ENCODE peak calls at places on chromosomes 16 and 17, in six cellular contexts. G is coronary artery, C is hepatocyte, T is A549, M is uterus, O is tibial artery. J is an unnamed sample.

GRCh38 chr17:48637323-48638260 is 11.4 kb upstream of the HOXB9 start:
- DNase-seq in T (peak), C (no peak), O (no peak), G (no peak), M (no peak), J (peak)

GRCh38 chr17:7982666-7983065 is 19.7 kb upstream of the GUCY2D start:
- DNase-seq in O (no peak), G (no peak), C (no peak), T (no peak), M (no peak), J (peak)

GRCh38 chr17:7380855-7381683 is at the start of gene TNK1:
- DNase-seq in T (no peak), M (peak), G (no peak), C (peak), O (no peak), J (peak)

GRCh38 chr16:49834496-49835009 is 21.4 kb downstream of the ZNF423 start:
- DNase-seq in C (peak), G (peak), T (no peak), M (peak), O (peak), J (no peak)

GRCh38 chr16:47777191-47777590 is 316.1 kb downstream of the PHKB start:
- DNase-seq in O (no peak), M (no peak), C (no peak), T (no peak), G (no peak), J (peak)

GRCh38 chr16:68009157-68009735 is 6.5 kb downstream of the DPEP2NB start:
- DNase-seq in O (no peak), M (no peak), C (no peak), G (no peak), T (no peak), J (no peak)

GRCh38 chr16:14562691-14563491 is 67.2 kb downstream of the PARN start:
- DNase-seq in M (no peak), G (no peak), O (no peak), C (peak), T (peak), J (peak)

GRCh38 chr16:48497932-48498760 is 111.8 kb downstream of the N4BP1 start:
- DNase-seq in T (no peak), G (no peak), M (peak), C (no peak), O (no peak), J (peak)

GRCh38 chr16:23597003-23597756 is 1.1 kb upstream of the NDUFAB1 start:
- DNase-seq in M (no peak), C (peak), T (peak), O (no peak), G (no peak), J (peak)

GRCh38 chr17:1764274-1764673 is 2.4 kb downstream of the SERPINF1 start:
- DNase-seq in O (peak), T (no peak), C (peak), M (peak), G (peak), J (peak)

GRCh38 chr17:79340771-79341528 is 266.3 kb downstream of the ENGASE start:
- DNase-seq in C (no peak), M (no peak), G (no peak), T (no peak), O (no peak), J (no peak)

GRCh38 chr17:36869856-36870617 is 67.2 kb upstream of the LHX1 start:
- DNase-seq in G (no peak), T (peak), C (no peak), M (no peak), O (no peak), J (peak)

GRCh38 chr17:64441772-64442549 is 7.0 kb upstream of the MILR1 start:
- DNase-seq in G (no peak), T (no peak), M (no peak), C (no peak), O (peak), J (peak)

GRCh38 chr17:49486012-49486641 is 9.0 kb upstream of the NGFR start:
- DNase-seq in G (no peak), M (peak), O (no peak), T (no peak), C (peak), J (no peak)

GRCh38 chr17:47836601-47837000 is 4.5 kb downstream of the SCRN2 start:
- DNase-seq in C (no peak), O (no peak), G (no peak), M (no peak), T (no peak), J (no peak)

GRCh38 chr17:37671028-37671812 is 28.0 kb upstream of the DDX52 start:
- DNase-seq in T (no peak), O (no peak), C (peak), M (no peak), G (no peak), J (peak)

GRCh38 chr17:7830616-7831015 is 3.4 kb upstream of the KDM6B start:
- DNase-seq in G (peak), T (no peak), O (peak), M (no peak), C (peak), J (no peak)

GRCh38 chr16:27974896-27975540 is 88.5 kb downstream of the GSG1L start:
- DNase-seq in M (no peak), C (no peak), O (no peak), G (peak), T (no peak), J (no peak)

GRCh38 chr16:61887903-61888302 is 148.3 kb downstream of the CDH8 start:
- DNase-seq in T (peak), G (no peak), C (peak), M (no peak), O (no peak), J (peak)

GRCh38 chr17:42891539-42892152 is 9.0 kb upstream of the G6PC1 start:
- DNase-seq in G (peak), C (peak), O (peak), T (no peak), M (peak), J (no peak)

GRCh38 chr17:44083250-44083849 is 12.8 kb downstream of the G6PC3 start:
- DNase-seq in T (peak), M (no peak), C (no peak), O (no peak), G (no peak), J (peak)

GRCh38 chr17:20043034-20043433 is 33.9 kb downstream of the SPECC1 start:
- DNase-seq in T (no peak), O (no peak), M (no peak), G (no peak), C (no peak), J (no peak)

GRCh38 chr17:61352408-61352770 is 47.3 kb upstream of the TBX2 start:
- DNase-seq in G (no peak), O (no peak), T (no peak), C (no peak), M (no peak), J (no peak)

GRCh38 chr17:8939496-8940334 is 25.8 kb downstream of the PIK3R5 start:
- DNase-seq in C (no peak), G (no peak), M (no peak), O (no peak), T (no peak), J (no peak)

GRCh38 chr17:28046034-28046825 is 3.8 kb downstream of the NLK start:
- DNase-seq in C (no peak), O (no peak), M (no peak), T (no peak), G (no peak), J (no peak)

GRCh38 chr16:963913-964695 is 6.7 kb downstream of the LMF1 start:
- DNase-seq in M (no peak), C (no peak), O (no peak), T (no peak), G (no peak), J (no peak)

GRCh38 chr16:65967376-65967775 is 399.1 kb upstream of the CDH5 start:
- DNase-seq in M (no peak), C (no peak), T (no peak), O (no peak), G (no peak), J (no peak)

GRCh38 chr16:67068212-67068753 is 39.3 kb downstream of the CBFB start:
- DNase-seq in G (no peak), M (no peak), O (no peak), C (no peak), T (peak), J (peak)

GRCh38 chr17:61407211-61407911 is 7.7 kb downstream of the TBX2 start:
- DNase-seq in G (peak), M (no peak), O (peak), T (no peak), C (no peak), J (no peak)

GRCh38 chr17:49516190-49516589 is 21.1 kb downstream of the NGFR start:
- DNase-seq in T (no peak), G (no peak), O (peak), M (peak), C (no peak), J (no peak)

GRCh38 chr16:50603206-50604064 is 55.2 kb downstream of the NKD1 start:
- DNase-seq in M (peak), T (no peak), G (peak), O (peak), C (peak), J (peak)

GRCh38 chr16:49586466-49586865 is 212.9 kb downstream of the C16orf78 start:
- DNase-seq in G (no peak), O (peak), C (no peak), M (no peak), T (no peak), J (no peak)

GRCh38 chr17:56436142-56436541 is 157.4 kb upstream of the NOG start:
- DNase-seq in C (no peak), G (no peak), M (no peak), O (no peak), T (no peak), J (no peak)

GRCh38 chr16:35626051-35626450 is 2166.6 kb downstream of the TP53TG3F start:
- DNase-seq in G (no peak), M (no peak), O (no peak), C (no peak), T (no peak), J (no peak)

GRCh38 chr17:82241183-82241925 is 12.5 kb downstream of the SLC16A3 start:
- DNase-seq in O (peak), M (peak), T (peak), G (peak), C (no peak), J (peak)

GRCh38 chr17:65588194-65588808 is 26.9 kb upstream of the AXIN2 start:
- DNase-seq in G (no peak), M (no peak), O (no peak), C (peak), T (peak), J (no peak)

GRCh38 chr16:89455692-89456091 is 34.7 kb downstream of the ANKRD11 start:
- DNase-seq in G (no peak), T (no peak), M (no peak), C (no peak), O (no peak), J (no peak)

GRCh38 chr16:89452241-89452640 is 38.1 kb downstream of the ANKRD11 start:
- DNase-seq in M (no peak), T (no peak), G (no peak), O (no peak), C (no peak), J (no peak)

GRCh38 chr16:89452925-89453324 is 37.4 kb downstream of the ANKRD11 start:
- DNase-seq in C (no peak), G (no peak), O (no peak), M (no peak), T (no peak), J (no peak)

GRCh38 chr16:89455178-89455577 is 35.2 kb downstream of the ANKRD11 start:
- DNase-seq in O (no peak), C (no peak), T (no peak), M (no peak), G (no peak), J (no peak)

GRCh38 chr16:89453662-89454321 is 36.6 kb downstream of the ANKRD11 start:
- DNase-seq in M (no peak), C (no peak), G (no peak), O (no peak), T (peak), J (peak)
- TF ChIP-seq CTCF in M (no peak), C (peak), G (no peak), O (no peak), T (no peak), J (peak)

GRCh38 chr17:17782425-17783120 is 54.2 kb downstream of the SREBF1 start:
- DNase-seq in T (no peak), C (peak), G (no peak), O (no peak), M (peak), J (no peak)
- H3K4me3 ChIP-seq in T (peak), C (peak), G (peak), O (peak), M (peak), J (peak)

DNA sequence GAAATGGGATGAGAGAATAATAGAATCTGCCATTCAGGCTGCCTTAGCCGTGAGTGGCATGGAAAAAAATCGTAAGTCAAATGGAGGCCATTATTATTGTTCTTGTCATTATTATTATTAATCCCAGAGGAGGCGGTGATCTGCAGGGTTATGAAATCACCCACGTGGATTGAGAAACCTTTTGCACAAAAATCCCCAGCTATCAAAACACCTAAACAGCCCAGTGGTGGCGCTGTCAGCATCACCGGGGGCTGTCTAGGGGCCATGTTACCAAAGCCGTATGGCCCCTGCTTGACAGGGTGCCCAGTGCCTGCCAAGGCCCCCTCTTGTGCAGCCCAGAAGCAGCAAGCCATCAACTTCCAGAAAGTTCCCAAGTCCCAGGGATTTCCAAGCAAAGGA is 25.2 kb downstream of the CNGB1 start:
- DNase-seq in O (no peak), M (no peak), G (no peak), C (no peak), T (no peak), J (peak)
- TF ChIP-seq CTCF in O (no peak), M (no peak), G (no peak), C (no peak), T (no peak), J (peak)

DNA sequence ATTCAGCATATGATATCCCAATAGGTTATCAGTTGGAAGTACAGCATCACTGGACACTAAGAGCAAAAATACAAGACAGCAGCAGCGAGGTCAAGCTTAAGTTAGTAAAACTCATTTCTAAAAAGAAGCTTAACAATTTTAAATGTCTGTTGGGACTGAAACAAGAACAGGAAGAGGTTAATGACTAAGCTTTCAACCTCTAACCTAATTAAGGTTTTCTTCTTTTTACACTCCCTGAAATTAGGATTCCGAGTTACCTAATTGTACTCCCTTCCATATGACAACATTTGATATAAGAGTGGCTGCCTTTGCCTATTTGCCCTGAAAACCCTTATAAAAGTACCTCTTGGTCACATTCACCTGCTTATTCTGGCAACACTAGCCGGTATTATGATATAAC is 34.3 kb downstream of the CPSF4L start:
- DNase-seq in M (no peak), T (no peak), O (no peak), C (no peak), G (no peak), J (no peak)
- H3K4me3 ChIP-seq in M (no peak), T (no peak), O (no peak), C (no peak), G (no peak), J (no peak)

GRCh38 chr16:10312023-10312422 is 73.8 kb upstream of the ATF7IP2 start:
- DNase-seq in O (no peak), G (no peak), T (no peak), M (no peak), C (no peak), J (no peak)

GRCh38 chr16:10317425-10318001 is 68.3 kb upstream of the ATF7IP2 start:
- DNase-seq in G (no peak), M (no peak), O (no peak), C (no peak), T (no peak), J (no peak)

GRCh38 chr16:10312784-10313724 is 72.8 kb upstream of the ATF7IP2 start:
- DNase-seq in T (no peak), C (no peak), M (no peak), G (no peak), O (no peak), J (no peak)

GRCh38 chr16:10314317-10314716 is 71.5 kb upstream of the ATF7IP2 start:
- DNase-seq in O (no peak), T (no peak), G (no peak), C (no peak), M (no peak), J (no peak)

DNA sequence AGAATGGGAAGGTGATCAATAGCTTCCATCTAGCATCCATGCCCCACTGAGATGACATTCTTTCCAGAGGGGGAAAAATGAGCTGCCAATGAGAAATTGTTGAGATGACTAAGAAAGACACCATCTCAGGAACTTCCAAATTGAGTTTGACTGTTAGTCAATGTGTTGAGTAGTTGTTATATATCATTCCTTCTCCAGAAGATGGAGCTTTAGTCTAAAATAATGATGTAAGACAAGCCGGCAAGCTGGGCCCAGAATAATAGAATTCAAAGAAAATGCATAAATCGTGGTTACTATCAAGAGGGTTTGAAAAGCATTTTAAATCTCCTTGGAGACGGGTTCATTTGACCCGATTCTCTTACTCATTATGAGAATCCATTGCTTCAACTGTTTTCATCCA is 71.0 kb upstream of the ATF7IP2 start:
- DNase-seq in T (no peak), C (no peak), O (no peak), M (no peak), G (no peak), J (peak)
- TF ChIP-seq CTCF in T (peak), C (peak), O (no peak), M (no peak), G (no peak), J (peak)

DNA sequence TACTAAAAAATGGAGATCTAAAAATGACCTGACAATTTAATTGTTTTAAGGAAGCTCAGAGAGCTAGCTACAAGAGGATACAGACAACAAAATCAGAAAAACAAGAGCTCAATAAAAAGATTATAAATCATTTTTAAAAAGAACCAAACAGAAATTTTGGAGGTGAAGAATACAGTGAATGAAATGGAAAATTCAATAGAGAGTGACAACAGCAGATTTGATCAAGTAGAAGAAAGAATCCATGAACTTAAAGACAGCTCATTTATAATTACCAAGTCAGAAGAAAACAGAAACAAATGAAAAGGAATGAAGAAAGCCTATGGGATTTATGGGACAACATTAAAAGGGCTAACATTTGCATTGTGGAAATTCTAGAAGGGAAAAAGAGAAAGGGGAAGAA is 136.6 kb upstream of the CACNG5 start:
- DNase-seq in O (no peak), C (no peak), M (no peak), T (no peak), G (no peak), J (no peak)
- H3K4me3 ChIP-seq in O (no peak), C (no peak), M (no peak), T (no peak), G (no peak), J (no peak)

GRCh38 chr17:63364944-63365343 is 81.2 kb downstream of the CYB561 start:
- DNase-seq in M (no peak), C (no peak), G (no peak), T (no peak), O (no peak), J (no peak)
- TF ChIP-seq CTCF in M (no peak), C (no peak), G (no peak), T (no peak), O (no peak), J (no peak)

GRCh38 chr17:29617481-29618271 is 5.0 kb downstream of the CORO6 start:
- DNase-seq in G (peak), M (peak), O (peak), T (peak), C (peak), J (peak)
- H3K4me3 ChIP-seq in G (peak), M (peak), O (peak), T (peak), C (no peak), J (peak)

GRCh38 chr16:84905965-84906460 is 86.2 kb downstream of the CRISPLD2 start:
- DNase-seq in G (no peak), M (no peak), C (no peak), T (no peak), O (no peak), J (no peak)
- TF ChIP-seq CTCF in G (no peak), M (no peak), C (no peak), T (no peak), O (no peak), J (no peak)